ENCODE peak calls at places on chromosomes 11 and 22, in seven cellular contexts. F is Calu3, U is AG10803, C is A549, I is body of pancreas, S is OCI-LY7, O is IMR-90. E is an unnamed sample.

GRCh38 chr11:119101367-119101758 is 290 bp downstream of the DPAGT1 start:
- DNase-seq in F (no peak), S (peak), U (no peak), O (no peak), C (no peak), I (no peak), E (no peak)

GRCh38 chr11:70247042-70247709 is 23.3 kb upstream of the PPFIA1 start:
- DNase-seq in S (no peak), U (no peak), O (peak), C (no peak), I (no peak), F (no peak), E (no peak)

GRCh38 chr11:69639843-69640242 is 1.1 kb upstream of the CCND1 start:
- DNase-seq in I (no peak), U (no peak), O (no peak), F (no peak), C (no peak), S (no peak), E (no peak)

GRCh38 chr11:60265373-60266214 is 14.9 kb upstream of the MS4A4A start:
- DNase-seq in U (peak), O (peak), C (peak), I (no peak), F (peak), S (peak), E (peak)

GRCh38 chr11:128764617-128765095 is 70.8 kb downstream of the FLI1 start:
- DNase-seq in C (no peak), S (no peak), I (peak), O (no peak), U (no peak), F (no peak), E (no peak)

GRCh38 chr11:61963282-61964057 is 4.0 kb downstream of the FTH1 start:
- DNase-seq in S (peak), O (peak), C (no peak), I (no peak), F (no peak), U (peak), E (no peak)

GRCh38 chr11:124039557-124039956 is 1.6 kb downstream of the OR10G7 start:
- DNase-seq in F (no peak), O (no peak), C (no peak), U (no peak), I (no peak), S (no peak), E (no peak)

GRCh38 chr11:36056160-36056751 is 112.4 kb downstream of the LDLRAD3 start:
- DNase-seq in I (peak), F (peak), S (no peak), O (peak), C (peak), U (peak), E (peak)

GRCh38 chr11:824292-824880 is 3.3 kb upstream of the CRACR2B start:
- DNase-seq in C (no peak), S (no peak), O (no peak), U (no peak), I (peak), F (no peak), E (no peak)

GRCh38 chr11:86693501-86693900 is 21.1 kb upstream of the ME3 start:
- DNase-seq in C (no peak), O (no peak), F (no peak), U (no peak), I (no peak), S (no peak), E (no peak)

GRCh38 chr11:126695293-126695692 is 305.3 kb downstream of the KIRREL3 start:
- DNase-seq in I (no peak), O (no peak), F (no peak), C (no peak), S (no peak), U (peak), E (no peak)

GRCh38 chr11:128156486-128156885 is 430.9 kb downstream of the ETS1 start:
- DNase-seq in S (no peak), C (no peak), F (no peak), O (no peak), U (no peak), I (no peak), E (no peak)

GRCh38 chr22:30422481-30423295 is 2.9 kb upstream of the MTFP1 start:
- DNase-seq in S (no peak), I (peak), C (peak), U (peak), O (peak), F (peak), E (no peak)

GRCh38 chr11:27599217-27599616 is 92.6 kb upstream of the LIN7C start:
- DNase-seq in C (no peak), U (no peak), I (no peak), O (no peak), F (no peak), S (peak), E (no peak)

GRCh38 chr11:85709983-85710382 is 24.0 kb upstream of the CCDC89 start:
- DNase-seq in S (no peak), I (no peak), F (no peak), O (no peak), C (no peak), U (no peak), E (no peak)

GRCh38 chr11:68543594-68543993 is 83.0 kb downstream of the PPP6R3 start:
- DNase-seq in F (no peak), O (no peak), C (no peak), I (no peak), U (no peak), S (no peak), E (no peak)

GRCh38 chr11:17277024-17277584 is 565 bp downstream of the NUCB2 start:
- DNase-seq in O (peak), C (peak), I (no peak), S (peak), F (no peak), U (peak), E (peak)

GRCh38 chr11:1168256-1168655 is 10.5 kb downstream of the MUC5AC start:
- DNase-seq in F (no peak), C (no peak), U (no peak), S (no peak), I (no peak), O (no peak), E (no peak)

GRCh38 chr11:27437824-27438594 is 34.6 kb downstream of the LGR4 start:
- DNase-seq in S (no peak), C (no peak), F (no peak), U (no peak), I (no peak), O (no peak), E (no peak)

GRCh38 chr11:17328856-17329490 is 22.6 kb upstream of the NCR3LG1 start:
- DNase-seq in I (peak), C (no peak), U (no peak), F (no peak), O (no peak), S (no peak), E (no peak)

GRCh38 chr11:78420255-78420764 is 2.7 kb upstream of the GAB2 start:
- DNase-seq in C (peak), I (peak), O (peak), U (peak), S (peak), F (peak), E (no peak)

GRCh38 chr11:122853971-122854446 is 15.7 kb downstream of the CRTAM start:
- DNase-seq in U (peak), O (peak), F (peak), C (peak), S (peak), I (peak), E (no peak)

GRCh38 chr11:10792385-10793068 is 16.2 kb downstream of the EIF4G2 start:
- DNase-seq in U (peak), S (peak), I (peak), F (peak), O (peak), C (peak), E (peak)

GRCh38 chr11:72398058-72398758 is 36.1 kb downstream of the CLPB start:
- DNase-seq in I (no peak), C (no peak), O (no peak), F (no peak), U (no peak), S (no peak), E (no peak)

GRCh38 chr22:25409240-25409639 is 155.2 kb upstream of the GRK3 start:
- DNase-seq in I (no peak), S (no peak), O (no peak), F (no peak), C (no peak), U (no peak), E (no peak)

GRCh38 chr11:111762981-111763643 is 3.1 kb downstream of the PPP2R1B start:
- DNase-seq in O (peak), U (no peak), C (no peak), F (no peak), I (no peak), S (no peak), E (no peak)

GRCh38 chr11:64598106-64598796 is 7.2 kb downstream of the SLC22A12 start:
- DNase-seq in O (no peak), U (no peak), I (no peak), C (no peak), F (no peak), S (no peak), E (no peak)
- TF ChIP-seq CTCF in O (no peak), U (no peak), I (no peak), C (no peak), F (no peak), S (no peak), E (no peak)

DNA sequence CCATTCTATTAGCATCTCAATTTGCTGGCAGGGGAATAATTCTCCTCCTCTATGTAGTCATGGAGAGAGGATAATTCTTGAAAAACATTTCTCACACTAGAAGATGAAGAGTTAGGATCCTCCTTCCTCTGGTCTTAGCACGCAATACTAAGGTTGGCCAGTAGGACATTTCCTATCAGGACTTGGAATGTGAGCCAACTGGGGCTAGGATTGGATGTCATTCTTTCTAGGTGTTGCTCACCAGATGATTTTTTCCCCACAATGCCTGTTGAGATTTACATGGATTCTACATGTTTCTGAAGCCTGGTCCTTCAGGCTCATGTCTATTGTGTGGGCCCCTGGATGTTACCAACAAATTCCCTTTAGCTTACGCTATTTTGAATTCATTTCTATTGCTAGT is 28.0 kb downstream of the SLN start:
- DNase-seq in O (no peak), F (no peak), U (no peak), C (peak), S (peak), I (no peak), E (no peak)
- TF ChIP-seq CTCF in O (peak), F (peak), U (peak), C (no peak), S (peak), I (no peak), E (no peak)

GRCh38 chr11:131913267-131913666 is 542.9 kb downstream of the NTM start:
- DNase-seq in O (peak), I (no peak), U (no peak), S (no peak), C (no peak), F (no peak), E (no peak)

GRCh38 chr11:131916633-131917032 is 546.2 kb downstream of the NTM start:
- DNase-seq in I (no peak), C (no peak), S (no peak), U (peak), F (no peak), O (peak), E (no peak)

GRCh38 chr11:131912127-131912526 is 541.7 kb downstream of the NTM start:
- DNase-seq in C (no peak), U (no peak), S (no peak), I (no peak), O (no peak), F (no peak), E (no peak)

GRCh38 chr11:131917634-131918384 is 547.4 kb downstream of the NTM start:
- DNase-seq in S (no peak), O (no peak), I (peak), C (no peak), U (no peak), F (no peak), E (no peak)

GRCh38 chr11:131914299-131914902 is 544.0 kb downstream of the NTM start:
- DNase-seq in I (no peak), F (no peak), U (peak), O (peak), C (no peak), S (no peak), E (peak)
- TF ChIP-seq CTCF in I (peak), F (no peak), U (peak), O (peak), C (no peak), S (peak), E (no peak)

DNA sequence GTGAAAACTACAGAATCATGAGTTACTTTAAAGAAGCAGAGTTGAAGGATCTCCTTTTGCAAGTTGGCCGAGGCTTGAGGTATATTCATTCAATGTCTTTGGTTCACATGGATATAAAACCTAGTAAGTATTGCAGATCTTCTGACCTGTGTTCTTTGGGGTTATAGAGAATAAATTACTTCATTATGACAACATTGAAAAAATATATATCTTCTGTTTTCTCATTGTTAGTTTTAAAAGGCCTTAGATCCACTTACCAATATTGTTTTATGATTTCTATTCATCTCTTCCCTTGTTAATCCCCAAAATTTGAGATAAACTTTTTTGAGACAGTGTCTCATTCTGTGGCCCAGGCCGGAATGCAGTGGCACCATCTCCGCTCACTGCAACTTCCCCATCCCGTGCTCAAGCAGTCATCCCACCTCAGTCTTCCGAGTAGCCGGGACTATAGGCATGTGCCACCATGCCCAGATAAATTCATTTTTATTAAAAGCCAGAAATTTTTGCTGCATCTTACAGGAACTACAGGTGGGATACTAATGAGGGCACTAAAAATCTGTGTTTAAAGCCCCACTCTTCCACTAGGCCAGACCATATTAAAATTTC is 8.2 kb downstream of the WEE1 start:
- DNase-seq in C (no peak), U (no peak), I (no peak), O (no peak), F (no peak), S (no peak), E (no peak)
- TF ChIP-seq CTCF in C (no peak), U (no peak), I (no peak), O (no peak), F (no peak), S (no peak), E (no peak)

DNA sequence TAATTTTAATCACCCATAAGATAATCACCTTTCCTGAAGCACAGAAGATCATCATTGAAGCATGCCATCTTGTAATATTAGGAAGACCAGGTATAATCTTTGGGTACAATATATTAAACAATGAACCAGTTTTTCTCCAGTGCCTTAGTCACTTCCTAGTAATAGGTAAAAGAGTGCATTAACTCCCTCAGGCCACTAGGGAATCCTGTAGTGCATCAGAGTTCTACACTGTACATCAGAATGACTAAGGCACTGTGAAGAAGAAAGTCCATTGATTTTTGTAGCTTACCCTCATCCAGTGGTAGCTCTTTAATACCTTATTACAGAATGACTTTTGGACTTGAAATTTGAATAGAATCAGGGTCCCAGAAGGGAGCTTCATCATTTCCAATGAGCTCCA is 4.5 kb downstream of the C11orf87 start:
- DNase-seq in C (no peak), F (no peak), O (no peak), I (no peak), U (no peak), S (no peak), E (no peak)
- TF ChIP-seq CTCF in C (no peak), F (no peak), O (peak), I (no peak), U (peak), S (peak), E (no peak)

GRCh38 chr22:41248314-41248713 is 7.6 kb upstream of the CHADL start:
- DNase-seq in O (no peak), I (no peak), F (no peak), C (no peak), S (no peak), U (no peak), E (no peak)

GRCh38 chr22:41243361-41243760 is 2.6 kb upstream of the CHADL start:
- DNase-seq in I (no peak), S (no peak), U (no peak), F (no peak), O (no peak), C (no peak), E (no peak)

GRCh38 chr22:41248758-41249157 is 8.0 kb upstream of the CHADL start:
- DNase-seq in I (no peak), C (no peak), O (no peak), S (no peak), F (no peak), U (no peak), E (no peak)

GRCh38 chr22:41247703-41248102 is 7.0 kb upstream of the CHADL start:
- DNase-seq in F (no peak), C (no peak), I (no peak), U (no peak), S (no peak), O (no peak), E (no peak)

GRCh38 chr22:41245917-41246499 is 5.3 kb upstream of the CHADL start:
- DNase-seq in F (no peak), O (no peak), I (no peak), S (no peak), C (no peak), U (no peak), E (no peak)
- TF ChIP-seq CTCF in F (no peak), O (no peak), I (no peak), S (peak), C (no peak), U (no peak), E (no peak)

E was measured in GM13976.